ENCODE peak calls at places on chromosomes 4 and X, in eight cellular contexts. Z is CD8-positive, alpha-beta T cell; N is foreskin fibroblast; E is mucosa of descending colon; W is PC-9; G is lower lobe of right lung; T is A673; J is stomach. L is an unnamed sample.

GRCh38 chrX:102696303-102696702 is 15.9 kb upstream of the GPRASP2 start:
- DNase-seq in G (no peak), N (no peak), J (no peak), E (no peak), Z (no peak), T (no peak), W (no peak), L (no peak)

GRCh38 chr4:22268350-22269025 is 247.4 kb downstream of the ADGRA3 start:
- DNase-seq in Z (no peak), N (no peak), W (no peak), T (no peak), G (no peak), E (no peak), J (no peak), L (no peak)

GRCh38 chrX:5236096-5236495 is 992.6 kb downstream of the NLGN4X start:
- DNase-seq in G (no peak), J (no peak), T (peak), E (no peak), Z (no peak), W (no peak), N (no peak), L (no peak)

GRCh38 chrX:16167181-16167580 is at the start of gene MAGEB17:
- DNase-seq in N (no peak), J (no peak), G (no peak), E (no peak), T (no peak), Z (no peak), W (no peak), L (no peak)

GRCh38 chrX:138034136-138034535 is 468.2 kb downstream of the ZIC3 start:
- DNase-seq in N (no peak), J (no peak), E (no peak), T (peak), W (no peak), G (no peak), Z (no peak), L (no peak)

GRCh38 chrX:38175140-38175539 is 45.5 kb downstream of the SRPX start:
- DNase-seq in W (no peak), Z (no peak), G (no peak), N (no peak), J (peak), E (peak), T (peak), L (no peak)

GRCh38 chr4:107220976-107221375 is 184.9 kb upstream of the DKK2 start:
- DNase-seq in W (no peak), G (no peak), N (peak), E (no peak), T (no peak), Z (no peak), J (no peak), L (no peak)

GRCh38 chrX:108811891-108812290 is 75.5 kb upstream of the IRS4 start:
- DNase-seq in T (no peak), Z (no peak), E (no peak), J (no peak), N (no peak), G (no peak), W (no peak), L (no peak)

GRCh38 chrX:14718403-14718802 is 154.5 kb downstream of the FANCB start:
- DNase-seq in T (no peak), J (no peak), Z (no peak), G (no peak), N (no peak), E (no peak), W (no peak), L (no peak)

GRCh38 chr4:109046549-109047171 is 255.8 kb downstream of the COL25A1 start:
- DNase-seq in Z (no peak), G (no peak), J (no peak), N (peak), T (no peak), W (no peak), E (no peak), L (no peak)

GRCh38 chrX:70012756-70013155 is 37.0 kb downstream of the AWAT2 start:
- DNase-seq in E (no peak), W (no peak), N (no peak), G (no peak), T (no peak), J (no peak), Z (no peak), L (no peak)

GRCh38 chr4:64713256-64713840 is 304.1 kb upstream of the TECRL start:
- DNase-seq in N (no peak), J (no peak), Z (no peak), W (no peak), T (peak), E (no peak), G (no peak), L (no peak)

GRCh38 chr4:65502151-65502691 is 168.1 kb downstream of the EPHA5 start:
- DNase-seq in E (no peak), T (peak), N (no peak), Z (no peak), G (no peak), J (no peak), W (peak), L (peak)

GRCh38 chrX:79719568-79720231 is 294.9 kb upstream of the TBX22 start:
- DNase-seq in E (no peak), Z (no peak), J (no peak), W (no peak), T (no peak), G (no peak), N (no peak), L (no peak)

GRCh38 chrX:84155938-84156337 is 32.1 kb downstream of the RPS6KA6 start:
- DNase-seq in J (no peak), Z (no peak), E (no peak), G (no peak), N (no peak), T (no peak), W (no peak), L (no peak)

GRCh38 chrX:129980540-129981206 is 1.8 kb upstream of the BCORL1 start:
- DNase-seq in J (peak), E (peak), Z (peak), G (peak), N (no peak), T (no peak), W (no peak), L (no peak)

GRCh38 chrX:27751976-27752375 is 55.8 kb upstream of the MAGEB10 start:
- DNase-seq in W (no peak), T (no peak), E (no peak), Z (no peak), J (no peak), N (no peak), G (no peak), L (no peak)

GRCh38 chr4:138199568-138200235 is 42.4 kb downstream of the SLC7A11 start:
- DNase-seq in G (no peak), E (peak), T (no peak), Z (no peak), W (peak), J (peak), N (no peak), L (no peak)

GRCh38 chr4:159390648-159391047 is 287.8 kb downstream of the RAPGEF2 start:
- DNase-seq in G (no peak), Z (no peak), T (peak), E (no peak), W (peak), N (peak), J (no peak), L (peak)

GRCh38 chr4:133711817-133712216 is 489.8 kb downstream of the PABPC4L start:
- DNase-seq in W (no peak), Z (no peak), T (no peak), G (no peak), J (no peak), E (no peak), N (no peak), L (peak)

GRCh38 chr4:183783933-183784622 is 121.0 kb upstream of the STOX2 start:
- DNase-seq in T (no peak), N (peak), J (no peak), G (no peak), W (no peak), Z (no peak), E (no peak), L (no peak)

GRCh38 chr4:19806865-19807264 is 444.8 kb upstream of the SLIT2 start:
- DNase-seq in T (no peak), J (no peak), Z (no peak), G (no peak), E (no peak), W (peak), N (no peak), L (no peak)

GRCh38 chr4:15239866-15240265 is 188.0 kb upstream of the C1QTNF7 start:
- DNase-seq in G (no peak), T (peak), W (no peak), E (no peak), N (no peak), J (no peak), Z (no peak), L (no peak)

GRCh38 chrX:2497961-2498780 is 2.6 kb downstream of the DHRSX start:
- DNase-seq in G (no peak), Z (no peak), N (no peak), E (peak), T (no peak), J (peak), W (no peak), L (no peak)

GRCh38 chr4:87953776-87954175 is 21.7 kb upstream of the SPP1 start:
- DNase-seq in Z (no peak), G (no peak), E (no peak), N (no peak), W (no peak), T (no peak), J (no peak), L (no peak)

GRCh38 chrX:155023907-155024833 is 1.6 kb upstream of the F8 start:
- DNase-seq in T (no peak), W (no peak), N (no peak), E (no peak), J (no peak), G (no peak), Z (no peak), L (no peak)

GRCh38 chr4:6969826-6970800 is 60.5 kb downstream of the TBC1D14 start:
- DNase-seq in E (no peak), G (no peak), Z (no peak), N (no peak), W (no peak), J (no peak), T (no peak), L (no peak)

GRCh38 chr4:118224239-118224829 is 128.5 kb downstream of the PRSS12 start:
- DNase-seq in Z (no peak), W (no peak), E (no peak), G (no peak), J (no peak), T (peak), N (peak), L (peak)
- H3K4me3 ChIP-seq in Z (no peak), W (no peak), E (no peak), G (no peak), J (no peak), T (no peak), N (no peak), L (no peak)

GRCh38 chr4:26061248-26061986 is 147.4 kb downstream of the SMIM20 start:
- DNase-seq in G (no peak), N (no peak), T (peak), E (no peak), W (peak), J (no peak), Z (no peak), L (no peak)
- TF ChIP-seq CTCF in G (peak), N (peak), T (peak), E (no peak), W (peak), J (no peak), Z (no peak), L (peak)

DNA sequence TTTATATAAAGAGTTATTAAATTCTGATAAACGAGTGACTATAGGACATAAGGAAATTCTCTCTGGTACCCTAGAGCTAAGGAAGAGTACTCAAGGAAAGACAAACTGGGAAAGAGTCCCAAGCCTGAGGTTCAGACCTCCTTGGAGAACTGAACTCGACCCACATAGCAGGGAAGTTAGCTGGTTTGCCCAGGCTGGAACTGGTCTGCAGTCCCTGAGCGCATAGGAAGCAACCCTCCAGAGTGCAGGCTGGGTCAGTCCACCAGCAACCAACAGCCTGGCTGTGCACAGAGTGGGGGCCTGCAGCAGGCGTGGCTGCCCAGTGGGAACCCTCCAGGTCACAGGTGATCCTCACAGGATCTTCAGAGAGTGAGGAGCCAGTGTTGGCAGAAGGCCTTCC is 114.1 kb downstream of the SOWAHB start:
- DNase-seq in E (no peak), J (no peak), Z (no peak), T (no peak), N (no peak), G (no peak), W (no peak), L (no peak)
- H3K4me3 ChIP-seq in E (no peak), J (no peak), Z (no peak), T (no peak), N (no peak), G (no peak), W (no peak), L (no peak)

GRCh38 chr4:37422102-37422501 is 177.6 kb downstream of the NWD2 start:
- DNase-seq in Z (no peak), N (no peak), W (no peak), J (peak), G (no peak), T (no peak), E (no peak), L (no peak)

GRCh38 chr4:37422638-37423037 is 178.1 kb downstream of the NWD2 start:
- DNase-seq in T (no peak), E (no peak), G (no peak), W (no peak), N (no peak), Z (no peak), J (no peak), L (no peak)

GRCh38 chr4:37424753-37425152 is 180.2 kb downstream of the NWD2 start:
- DNase-seq in E (no peak), T (no peak), J (no peak), Z (no peak), G (no peak), N (no peak), W (no peak), L (no peak)

GRCh38 chr4:37421614-37422013 is 177.1 kb downstream of the NWD2 start:
- DNase-seq in J (no peak), T (no peak), E (no peak), Z (no peak), W (no peak), N (no peak), G (no peak), L (no peak)

GRCh38 chr4:37423310-37423709 is 178.8 kb downstream of the NWD2 start:
- DNase-seq in E (no peak), G (no peak), T (no peak), W (no peak), Z (no peak), N (no peak), J (no peak), L (no peak)
- TF ChIP-seq CTCF in E (no peak), G (no peak), T (no peak), W (no peak), Z (no peak), N (no peak), J (no peak), L (no peak)

L was measured in BJ.